ENCODE peak calls at places on chromosome 16, in eight cellular contexts. Z is NCI-H1092 treated with DMSO at 0.1 percent for 48 hours; V is activated effector memory CD4-positive, alpha-beta T cell treated with Interleukin-2 at 50 U/mL for 16 hours; E is iris pigment epithelial cell; S is myocyte; J is lung; H is iPS-NIHi11; I is endothelial cell. F is an unnamed sample.

GRCh38 chr16:89570342-89570923 is 5.1 kb upstream of the CPNE7 start:
- DNase-seq in Z (no peak), H (no peak), S (peak; percentile 30), J (no peak), V (no peak), I (no peak), E (no peak), F (no peak)

GRCh38 chr16:16062023-16062932 is 112.9 kb downstream of the ABCC1 start:
- DNase-seq in Z (no peak), E (no peak), H (no peak), J (no peak), S (no peak), I (no peak), V (no peak), F (no peak)

GRCh38 chr16:70473446-70474319 is 19.3 kb downstream of the FCSK start:
- DNase-seq in E (no peak), I (no peak), S (no peak), Z (no peak), H (no peak), J (no peak), V (no peak), F (no peak)

GRCh38 chr16:5024632-5025031 is 9.1 kb downstream of the NAGPA start:
- DNase-seq in I (no peak), V (no peak), J (no peak), E (no peak), H (no peak), S (peak; percentile 30), Z (peak; percentile 57), F (peak; percentile 55)

GRCh38 chr16:87702325-87702811 is 63.4 kb downstream of the KLHDC4 start:
- DNase-seq in H (peak; percentile 95), J (no peak), S (peak; percentile 21), I (peak; percentile 73), Z (no peak), E (peak; percentile 49), V (peak; percentile 14), F (no peak)

GRCh38 chr16:68909099-68909733 is 65.9 kb downstream of the TANGO6 start:
- DNase-seq in Z (no peak), S (no peak), E (peak; percentile 51), J (no peak), V (no peak), I (no peak), H (no peak), F (no peak)

GRCh38 chr16:593807-594206 is 3.9 kb downstream of the RAB40C start:
- DNase-seq in Z (no peak), H (no peak), J (no peak), I (no peak), E (no peak), S (no peak), V (no peak), F (no peak)

GRCh38 chr16:51818342-51818944 is 667.4 kb upstream of the SALL1 start:
- DNase-seq in E (peak; percentile 78), I (peak; percentile 70), J (no peak), H (peak; percentile 49), Z (peak; percentile 52), S (peak; percentile 75), V (no peak), F (no peak)

GRCh38 chr16:82767808-82768207 is 141.0 kb downstream of the CDH13 start:
- DNase-seq in S (no peak), J (no peak), E (no peak), H (no peak), Z (no peak), I (no peak), V (no peak), F (no peak)

GRCh38 chr16:5581428-5581827 is 483.8 kb upstream of the EEF2KMT start:
- DNase-seq in Z (no peak), J (no peak), I (no peak), H (no peak), E (no peak), V (no peak), S (no peak), F (no peak)

GRCh38 chr16:68087688-68088087 is 2.5 kb downstream of the NFATC3 start:
- DNase-seq in Z (no peak), J (no peak), I (no peak), E (no peak), V (no peak), S (no peak), H (no peak), F (no peak)

GRCh38 chr16:10256855-10257641 is 74.8 kb upstream of the GRIN2A start:
- DNase-seq in H (peak; percentile 86), E (peak; percentile 18), J (no peak), S (peak; percentile 40), Z (peak; percentile 9), I (peak; percentile 33), V (peak; percentile 21), F (no peak)

GRCh38 chr16:74107795-74108610 is 188.6 kb upstream of the PSMD7 start:
- DNase-seq in Z (peak; percentile 15), H (peak; percentile 52), S (peak; percentile 7), V (no peak), I (peak; percentile 81), E (peak; percentile 21), J (peak; percentile 53), F (no peak)

GRCh38 chr16:72094266-72094610 is 591 bp downstream of the DHX38 start:
- DNase-seq in Z (no peak), H (peak; percentile 19), I (no peak), E (peak; percentile 12), S (peak; percentile 15), V (no peak), J (no peak), F (no peak)

GRCh38 chr16:64165368-64165767 is 956.5 kb downstream of the CDH11 start:
- DNase-seq in J (no peak), H (no peak), E (no peak), Z (no peak), S (no peak), I (no peak), V (no peak), F (no peak)

GRCh38 chr16:671353-672131 is 3.6 kb downstream of the RHOT2 start:
- DNase-seq in V (no peak), E (no peak), J (no peak), S (no peak), Z (no peak), I (no peak), H (no peak), F (no peak)

GRCh38 chr16:31078597-31079341 is 4.5 kb downstream of the ZNF646 start:
- DNase-seq in E (no peak), H (no peak), Z (no peak), S (no peak), I (no peak), J (no peak), V (no peak), F (no peak)

GRCh38 chr16:4264546-4264945 is 8.3 kb downstream of the TFAP4 start:
- DNase-seq in J (no peak), H (no peak), S (no peak), V (no peak), I (no peak), E (no peak), Z (no peak), F (no peak)

GRCh38 chr16:27628216-27628945 is 78.4 kb downstream of the KATNIP start:
- DNase-seq in Z (peak; percentile 19), J (no peak), I (no peak), S (no peak), V (no peak), E (no peak), H (no peak), F (peak; percentile 56)

GRCh38 chr16:1493746-1494094 is 560 bp downstream of the TELO2 start:
- DNase-seq in Z (no peak), J (no peak), H (peak; percentile 71), I (no peak), V (no peak), E (peak; percentile 20), S (peak; percentile 23), F (no peak)

GRCh38 chr16:23351360-23351759 is 49.3 kb downstream of the SCNN1B start:
- DNase-seq in J (no peak), S (no peak), V (no peak), Z (peak; percentile 35), I (no peak), E (no peak), H (no peak), F (no peak)

GRCh38 chr16:9713151-9713550 is 469.1 kb downstream of the GRIN2A start:
- DNase-seq in J (no peak), H (peak; percentile 12), I (no peak), S (no peak), Z (no peak), V (no peak), E (no peak), F (no peak)

GRCh38 chr16:70653406-70653805 is 7.0 kb downstream of the IL34 start:
- DNase-seq in Z (no peak), V (no peak), E (no peak), H (no peak), I (no peak), S (no peak), J (no peak), F (no peak)

GRCh38 chr16:80580109-80580832 is 39.5 kb downstream of the DYNLRB2 start:
- DNase-seq in H (no peak), E (peak; percentile 47), V (peak; percentile 56), Z (no peak), I (no peak), S (no peak), J (no peak), F (no peak)

GRCh38 chr16:85838876-85839585 is 39.5 kb downstream of the COX4I1 start:
- DNase-seq in I (no peak), V (no peak), H (no peak), J (no peak), E (no peak), Z (no peak), S (no peak), F (no peak)

GRCh38 chr16:424033-424622 is 1.3 kb upstream of the RAB11FIP3 start:
- DNase-seq in S (peak; percentile 98), V (no peak), E (peak; percentile 95), Z (no peak), I (no peak), J (peak; percentile 69), H (no peak), F (no peak)

GRCh38 chr16:53816211-53816610 is 112.3 kb downstream of the FTO start:
- DNase-seq in J (no peak), Z (no peak), S (no peak), V (no peak), H (no peak), E (peak; percentile 60), I (no peak), F (no peak)

GRCh38 chr16:70777973-70778406 is 23.0 kb downstream of the VAC14 start:
- DNase-seq in J (no peak), E (no peak), S (peak; percentile 61), V (no peak), I (no peak), Z (no peak), H (no peak), F (no peak)

GRCh38 chr16:86777098-86777946 is 199.0 kb downstream of the FOXL1 start:
- DNase-seq in V (no peak), Z (no peak), E (peak; percentile 9), J (no peak), S (no peak), I (no peak), H (no peak), F (no peak)

GRCh38 chr16:4142268-4142667 is 26.0 kb upstream of the ADCY9 start:
- DNase-seq in S (no peak), J (no peak), H (no peak), V (peak; percentile 62), E (no peak), Z (no peak), I (no peak), F (no peak)

GRCh38 chr16:25065899-25066298 is 45.6 kb upstream of the LCMT1 start:
- DNase-seq in S (no peak), J (no peak), I (no peak), E (no peak), V (no peak), Z (no peak), H (peak; percentile 47), F (no peak)

GRCh38 chr16:68311316-68311620 is 449 bp downstream of the PRMT7 start:
- DNase-seq in H (no peak), I (no peak), J (no peak), E (peak; percentile 60), V (no peak), Z (peak; percentile 59), S (peak; percentile 89), F (no peak)

GRCh38 chr16:50245417-50246298 is 20.7 kb upstream of the ADCY7 start:
- DNase-seq in V (peak; percentile 68), Z (no peak), J (peak; percentile 63), S (peak; percentile 28), H (peak; percentile 82), I (peak; percentile 30), E (peak; percentile 62), F (no peak)

GRCh38 chr16:88384222-88385111 is 1.7 kb downstream of the ZNF469 start:
- DNase-seq in E (no peak), J (no peak), Z (no peak), S (no peak), H (no peak), V (no peak), I (no peak), F (no peak)